ENCODE peak calls at places on chromosomes 1 and 21, in six cellular contexts. P, N, E, L, B and I are unnamed samples.

GRCh38 chr21:40433575-40433974 is 413.4 kb downstream of the DSCAM start:
- DNase-seq in P (no peak), N (no peak), E (no peak), L (no peak), B (no peak), I (no peak)

GRCh38 chr1:115980156-115980555 is 3.8 kb downstream of the SLC22A15 start:
- DNase-seq in P (no peak), N (no peak), E (no peak), L (no peak), B (no peak), I (no peak)

GRCh38 chr1:229171934-229172333 is 99.0 kb upstream of the RAB4A start:
- DNase-seq in P (peak), N (no peak), E (no peak), L (no peak), B (no peak), I (no peak)

GRCh38 chr1:31216016-31216415 is 23.7 kb downstream of the NKAIN1 start:
- DNase-seq in P (peak), N (peak), E (peak), L (no peak), B (no peak), I (peak)

GRCh38 chr1:10640079-10640578 is 156.3 kb downstream of the CASZ1 start:
- DNase-seq in P (no peak), N (no peak), E (peak), L (no peak), B (no peak), I (no peak)

GRCh38 chr1:21297975-21298374 is 7.7 kb upstream of the ECE1 start:
- DNase-seq in P (no peak), N (no peak), E (no peak), L (no peak), B (no peak), I (no peak)

GRCh38 chr1:222994506-222995229 is 148.4 kb downstream of the TLR5 start:
- DNase-seq in P (no peak), N (no peak), E (no peak), L (no peak), B (no peak), I (no peak)

GRCh38 chr1:64898107-64898861 is 68.1 kb downstream of the JAK1 start:
- DNase-seq in P (peak), N (peak), E (peak), L (no peak), B (no peak), I (peak)

GRCh38 chr1:208007938-208008342 is 97.0 kb upstream of the CD34 start:
- DNase-seq in P (no peak), N (no peak), E (no peak), L (no peak), B (no peak), I (no peak)